ENCODE peak calls at places on chromosomes 4 and X, in six cellular contexts. One of them, this sample, is unnamed.

GRCh38 chr4:104677122-104677521 is 182.4 kb upstream of the CXXC4 start:
- DNase-seq in HCT116: no peak
- DNase-seq in lung: no peak
- DNase-seq in cardiac muscle cell: peak; percentile 52
- DNase-seq in PC-3: no peak
- DNase-seq in lower lobe of right lung: no peak
- DNase-seq in this sample: peak; percentile 15

GRCh38 chr4:173281001-173281400 is 53.2 kb downstream of the HMGB2 start:
- DNase-seq in cardiac muscle cell: no peak
- DNase-seq in PC-3: no peak
- DNase-seq in lower lobe of right lung: no peak
- DNase-seq in HCT116: no peak
- DNase-seq in lung: no peak
- DNase-seq in this sample: no peak

GRCh38 chr4:79042079-79042674 is 102.9 kb upstream of the PAQR3 start:
- DNase-seq in PC-3: peak; percentile 47
- DNase-seq in lung: no peak
- DNase-seq in HCT116: peak; percentile 13
- DNase-seq in lower lobe of right lung: no peak
- DNase-seq in cardiac muscle cell: peak; percentile 72
- DNase-seq in this sample: no peak

GRCh38 chrX:106300239-106300638 is 132.1 kb downstream of the PWWP3B start:
- DNase-seq in HCT116: peak; percentile 92
- DNase-seq in lung: no peak
- DNase-seq in lower lobe of right lung: no peak
- DNase-seq in cardiac muscle cell: no peak
- DNase-seq in PC-3: peak; percentile 96
- DNase-seq in this sample: no peak

GRCh38 chrX:153871451-153871850 is 14.5 kb downstream of the L1CAM start:
- DNase-seq in lower lobe of right lung: no peak
- DNase-seq in PC-3: no peak
- DNase-seq in lung: no peak
- DNase-seq in HCT116: no peak
- DNase-seq in cardiac muscle cell: no peak
- DNase-seq in this sample: no peak

GRCh38 chr4:48368389-48368788 is 27.1 kb downstream of the SLAIN2 start:
- DNase-seq in PC-3: no peak
- DNase-seq in lung: no peak
- DNase-seq in lower lobe of right lung: no peak
- DNase-seq in cardiac muscle cell: no peak
- DNase-seq in HCT116: no peak
- DNase-seq in this sample: no peak

GRCh38 chr4:111031180-111031579 is 408.3 kb upstream of the PITX2 start:
- DNase-seq in lung: no peak
- DNase-seq in lower lobe of right lung: no peak
- DNase-seq in cardiac muscle cell: no peak
- DNase-seq in HCT116: no peak
- DNase-seq in PC-3: no peak
- DNase-seq in this sample: no peak

GRCh38 chrX:3950373-3950772 is 236.9 kb upstream of the PRKX start:
- DNase-seq in HCT116: no peak
- DNase-seq in cardiac muscle cell: no peak
- DNase-seq in PC-3: no peak
- DNase-seq in lung: no peak
- DNase-seq in lower lobe of right lung: no peak
- DNase-seq in this sample: no peak

GRCh38 chr4:122700178-122700725 is 32.3 kb upstream of the BBS12 start:
- DNase-seq in lung: no peak
- DNase-seq in cardiac muscle cell: peak; percentile 30
- DNase-seq in lower lobe of right lung: no peak
- DNase-seq in PC-3: peak; percentile 63
- DNase-seq in HCT116: peak; percentile 18
- DNase-seq in this sample: peak; percentile 35

GRCh38 chrX:38061335-38061734 is 55.0 kb downstream of the SYTL5 start:
- DNase-seq in PC-3: peak; percentile 89
- DNase-seq in HCT116: peak; percentile 73
- DNase-seq in cardiac muscle cell: no peak
- DNase-seq in lower lobe of right lung: no peak
- DNase-seq in lung: no peak
- DNase-seq in this sample: no peak

GRCh38 chrX:123927845-123928244 is 33.7 kb upstream of the STAG2 start:
- DNase-seq in lower lobe of right lung: no peak
- DNase-seq in lung: no peak
- DNase-seq in PC-3: no peak
- DNase-seq in cardiac muscle cell: no peak
- DNase-seq in HCT116: no peak
- DNase-seq in this sample: no peak

GRCh38 chrX:15914486-15914885 is 59.9 kb upstream of the AP1S2 start:
- DNase-seq in lung: no peak
- DNase-seq in HCT116: no peak
- DNase-seq in cardiac muscle cell: no peak
- DNase-seq in lower lobe of right lung: no peak
- DNase-seq in PC-3: no peak
- DNase-seq in this sample: no peak

GRCh38 chr4:33883111-33883510 is 2361.2 kb downstream of the ARAP2 start:
- DNase-seq in HCT116: no peak
- DNase-seq in lower lobe of right lung: no peak
- DNase-seq in lung: no peak
- DNase-seq in PC-3: peak; percentile 1
- DNase-seq in cardiac muscle cell: no peak
- DNase-seq in this sample: no peak

GRCh38 chrX:54419559-54420302 is 20.5 kb upstream of the TSR2 start:
- DNase-seq in cardiac muscle cell: no peak
- DNase-seq in HCT116: no peak
- DNase-seq in PC-3: no peak
- DNase-seq in lower lobe of right lung: no peak
- DNase-seq in lung: no peak
- DNase-seq in this sample: no peak

GRCh38 chrX:72051589-72051988 is 80.1 kb downstream of the RTL5 start:
- DNase-seq in lung: no peak
- DNase-seq in PC-3: no peak
- DNase-seq in lower lobe of right lung: no peak
- DNase-seq in HCT116: no peak
- DNase-seq in cardiac muscle cell: no peak
- DNase-seq in this sample: no peak

GRCh38 chrX:4588056-4588455 is 874.6 kb upstream of the PRKX start:
- DNase-seq in HCT116: no peak
- DNase-seq in lower lobe of right lung: no peak
- DNase-seq in cardiac muscle cell: no peak
- DNase-seq in lung: no peak
- DNase-seq in PC-3: no peak
- DNase-seq in this sample: no peak

GRCh38 chr4:70531981-70532380 is 13.6 kb downstream of the AMTN start:
- DNase-seq in lower lobe of right lung: no peak
- DNase-seq in cardiac muscle cell: no peak
- DNase-seq in HCT116: peak; percentile 12
- DNase-seq in PC-3: peak; percentile 39
- DNase-seq in lung: no peak
- DNase-seq in this sample: no peak

GRCh38 chrX:103913356-103914020 is 48.9 kb upstream of the TMSB15B start:
- DNase-seq in lower lobe of right lung: no peak
- DNase-seq in lung: no peak
- DNase-seq in cardiac muscle cell: peak; percentile 48
- DNase-seq in HCT116: no peak
- DNase-seq in PC-3: peak; percentile 2
- DNase-seq in this sample: no peak

GRCh38 chrX:15356444-15356843 is 21.1 kb upstream of the PIGA start:
- DNase-seq in HCT116: no peak
- DNase-seq in cardiac muscle cell: no peak
- DNase-seq in lower lobe of right lung: no peak
- DNase-seq in PC-3: no peak
- DNase-seq in lung: no peak
- DNase-seq in this sample: no peak

GRCh38 chr4:76712564-76712963 is 185.4 kb downstream of the SOWAHB start:
- DNase-seq in lower lobe of right lung: no peak
- DNase-seq in cardiac muscle cell: no peak
- DNase-seq in lung: no peak
- DNase-seq in HCT116: no peak
- DNase-seq in PC-3: peak; percentile 49
- DNase-seq in this sample: no peak

GRCh38 chr4:76709454-76709853 is 188.5 kb downstream of the SOWAHB start:
- DNase-seq in HCT116: no peak
- DNase-seq in lung: no peak
- DNase-seq in PC-3: no peak
- DNase-seq in cardiac muscle cell: peak; percentile 52
- DNase-seq in lower lobe of right lung: no peak
- DNase-seq in this sample: no peak

GRCh38 chr4:76706581-76706980 is 191.4 kb downstream of the SOWAHB start:
- DNase-seq in lower lobe of right lung: no peak
- DNase-seq in HCT116: no peak
- DNase-seq in cardiac muscle cell: no peak
- DNase-seq in lung: no peak
- DNase-seq in PC-3: no peak
- DNase-seq in this sample: no peak

GRCh38 chr4:76705497-76705896 is 192.4 kb downstream of the SOWAHB start:
- DNase-seq in PC-3: no peak
- DNase-seq in HCT116: no peak
- DNase-seq in lower lobe of right lung: no peak
- DNase-seq in lung: no peak
- DNase-seq in cardiac muscle cell: no peak
- DNase-seq in this sample: no peak

GRCh38 chr4:76708986-76709385 is 189.0 kb downstream of the SOWAHB start:
- DNase-seq in lung: no peak
- DNase-seq in lower lobe of right lung: no peak
- DNase-seq in HCT116: no peak
- DNase-seq in cardiac muscle cell: no peak
- DNase-seq in PC-3: no peak
- DNase-seq in this sample: no peak
- H3K27ac ChIP-seq in lung: no peak overlapping the region
- H3K27ac ChIP-seq in lower lobe of right lung: peak overlapping the region; percentile 44
- H3K27ac ChIP-seq in HCT116: no peak overlapping the region
- H3K27ac ChIP-seq in cardiac muscle cell: no peak overlapping the region
- H3K27ac ChIP-seq in PC-3: no peak overlapping the region
- H3K27ac ChIP-seq in this sample: no peak overlapping the region

GRCh38 chr4:55183926-55184599 is 58.7 kb upstream of the KDR start:
- DNase-seq in HCT116: peak; percentile 87
- DNase-seq in lower lobe of right lung: no peak
- DNase-seq in lung: no peak
- DNase-seq in cardiac muscle cell: no peak
- DNase-seq in PC-3: peak; percentile 97
- DNase-seq in this sample: no peak

GRCh38 chr4:55186700-55187099 is 61.3 kb upstream of the KDR start:
- DNase-seq in HCT116: no peak
- DNase-seq in lower lobe of right lung: no peak
- DNase-seq in lung: no peak
- DNase-seq in PC-3: no peak
- DNase-seq in cardiac muscle cell: no peak
- DNase-seq in this sample: no peak

GRCh38 chr4:55181606-55182005 is 56.2 kb upstream of the KDR start:
- DNase-seq in PC-3: peak; percentile 35
- DNase-seq in HCT116: no peak
- DNase-seq in lung: no peak
- DNase-seq in lower lobe of right lung: no peak
- DNase-seq in cardiac muscle cell: peak; percentile 62
- DNase-seq in this sample: no peak

GRCh38 chr4:55184600-55185523 is 59.5 kb upstream of the KDR start:
- DNase-seq in PC-3: peak; percentile 76
- DNase-seq in cardiac muscle cell: peak; percentile 62
- DNase-seq in lower lobe of right lung: no peak
- DNase-seq in HCT116: peak; percentile 64
- DNase-seq in lung: peak; percentile 42
- DNase-seq in this sample: no peak

DNA sequence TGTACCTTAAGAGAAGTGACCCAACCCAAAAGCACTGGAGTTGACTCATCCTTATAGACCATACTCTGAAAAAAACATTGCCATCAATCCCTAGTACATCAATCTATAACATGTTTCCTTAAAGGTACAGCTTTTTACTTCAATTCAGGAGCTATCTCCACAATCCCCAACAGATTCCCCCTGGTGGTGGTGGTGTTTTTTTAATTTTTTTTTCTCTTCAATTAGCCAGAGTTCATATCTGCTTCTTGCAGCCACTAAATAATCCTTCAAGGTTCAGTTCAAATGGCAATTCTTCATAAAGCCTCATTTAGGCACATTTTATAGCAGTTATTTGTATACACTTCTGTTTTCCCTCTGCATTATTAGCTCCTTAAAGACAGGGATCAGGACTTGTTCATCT is 60.7 kb upstream of the KDR start:
- DNase-seq in lung: no peak
- DNase-seq in lower lobe of right lung: no peak
- DNase-seq in HCT116: no peak
- DNase-seq in cardiac muscle cell: no peak
- DNase-seq in PC-3: peak; percentile 33
- DNase-seq in this sample: no peak
- TF ChIP-seq CTCF in lung: no peak
- TF ChIP-seq CTCF in lower lobe of right lung: no peak
- TF ChIP-seq CTCF in HCT116: peak; percentile 21
- TF ChIP-seq CTCF in cardiac muscle cell: peak; percentile 27
- TF ChIP-seq CTCF in PC-3: peak; percentile 47
- TF ChIP-seq CTCF in this sample: no peak

GRCh38 chr4:81606796-81607550 is 135.3 kb upstream of the RASGEF1B start:
- DNase-seq in HCT116: no peak
- DNase-seq in lower lobe of right lung: peak; percentile 50
- DNase-seq in cardiac muscle cell: no peak
- DNase-seq in PC-3: peak; percentile 58
- DNase-seq in lung: peak; percentile 35
- DNase-seq in this sample: no peak
- H3K27ac ChIP-seq in HCT116: no peak overlapping the region
- H3K27ac ChIP-seq in lower lobe of right lung: peak overlapping the region; percentile 26
- H3K27ac ChIP-seq in cardiac muscle cell: no peak overlapping the region
- H3K27ac ChIP-seq in PC-3: peak overlapping the region; percentile 33
- H3K27ac ChIP-seq in lung: no peak overlapping the region
- H3K27ac ChIP-seq in this sample: no peak overlapping the region

DNA sequence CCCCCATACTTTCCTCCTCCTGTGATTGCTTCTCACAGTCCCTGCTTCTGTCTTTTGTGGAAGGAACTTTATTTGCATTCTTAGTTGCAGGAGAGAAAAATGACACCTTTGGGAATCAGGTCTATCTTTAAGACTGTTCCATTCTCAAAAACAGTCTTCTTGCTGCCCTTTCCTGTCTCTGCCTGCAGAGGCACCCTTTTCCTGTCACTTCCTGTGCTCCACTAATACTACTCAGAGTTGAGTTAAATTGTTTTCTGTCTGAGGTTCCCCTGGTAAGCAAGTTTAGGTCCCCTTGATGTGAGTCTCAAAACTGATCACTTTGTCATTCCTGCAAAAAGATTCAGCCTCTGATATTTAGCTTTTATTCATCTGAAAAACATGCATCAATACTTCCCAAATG is 208.8 kb upstream of the CLNK start:
- DNase-seq in HCT116: no peak
- DNase-seq in lung: no peak
- DNase-seq in PC-3: peak; percentile 7
- DNase-seq in cardiac muscle cell: peak; percentile 18
- DNase-seq in lower lobe of right lung: no peak
- DNase-seq in this sample: no peak
- TF ChIP-seq CTCF in HCT116: peak; percentile 62
- TF ChIP-seq CTCF in lung: no peak
- TF ChIP-seq CTCF in PC-3: peak; percentile 28
- TF ChIP-seq CTCF in cardiac muscle cell: peak; percentile 52
- TF ChIP-seq CTCF in lower lobe of right lung: peak; percentile 15
- TF ChIP-seq CTCF in this sample: no peak